ENCODE peak calls at places on chromosomes 7 and 10, in eight cellular contexts. H is right lobe of liver, Q is brain microvascular endothelial cell, G is PC-9, R is A549, N is H9, B is adrenal gland, E is prostate gland. T is an unnamed sample.

GRCh38 chr7:27329917-27330316 is 87.3 kb downstream of the EVX1 start:
- DNase-seq in Q (no peak), G (no peak), H (no peak), B (no peak), N (no peak), R (peak), E (no peak), T (no peak)

GRCh38 chr7:135855836-135856235 is 107.2 kb upstream of the FAM180A start:
- DNase-seq in B (no peak), R (no peak), E (no peak), H (no peak), G (no peak), Q (no peak), N (no peak), T (no peak)

GRCh38 chr10:95880704-95881103 is 27.1 kb upstream of the CC2D2B start:
- DNase-seq in R (no peak), G (no peak), B (no peak), H (no peak), E (no peak), Q (no peak), N (no peak), T (no peak)

GRCh38 chr7:95907337-95907736 is 135.0 kb downstream of the DYNC1I1 start:
- DNase-seq in E (no peak), G (no peak), B (no peak), H (no peak), N (no peak), Q (no peak), R (no peak), T (no peak)

GRCh38 chr7:118580743-118581382 is 356.4 kb downstream of the ANKRD7 start:
- DNase-seq in R (no peak), G (no peak), H (no peak), Q (no peak), E (no peak), N (no peak), B (no peak), T (no peak)

GRCh38 chr7:120344276-120344675 is 71.3 kb downstream of the KCND2 start:
- DNase-seq in R (no peak), Q (peak), G (no peak), N (no peak), H (no peak), B (no peak), E (no peak), T (no peak)

GRCh38 chr7:73567701-73568685 is 10.4 kb downstream of the TBL2 start:
- DNase-seq in G (no peak), R (no peak), H (no peak), B (no peak), E (no peak), Q (no peak), N (no peak), T (no peak)

GRCh38 chr7:130894146-130895005 is 160.4 kb upstream of the KLF14 start:
- DNase-seq in B (peak), N (no peak), R (peak), G (peak), E (no peak), H (peak), Q (no peak), T (no peak)

GRCh38 chr10:116753759-116754158 is 11.4 kb upstream of the HSPA12A start:
- DNase-seq in N (no peak), Q (peak), H (no peak), B (peak), G (no peak), E (no peak), R (no peak), T (peak)

GRCh38 chr7:92622680-92623079 is 32.5 kb upstream of the FAM133B start:
- DNase-seq in Q (no peak), B (no peak), G (no peak), E (no peak), R (no peak), N (no peak), H (no peak), T (no peak)

GRCh38 chr7:20152057-20152456 is 65.1 kb downstream of the MACC1 start:
- DNase-seq in B (no peak), H (no peak), G (no peak), N (no peak), Q (no peak), E (no peak), R (no peak), T (no peak)

GRCh38 chr10:130371156-130371555 is 235.0 kb downstream of the GLRX3 start:
- DNase-seq in B (no peak), N (no peak), Q (no peak), R (no peak), G (no peak), H (no peak), E (no peak), T (no peak)

GRCh38 chr10:42454313-42454712 is 184.1 kb downstream of the ZNF33B start:
- DNase-seq in N (no peak), H (no peak), Q (no peak), R (no peak), G (no peak), E (no peak), B (no peak), T (no peak)

GRCh38 chr7:157558875-157559595 is 222.2 kb downstream of the DNAJB6 start:
- DNase-seq in B (no peak), H (no peak), G (no peak), E (no peak), Q (no peak), N (no peak), R (no peak), T (peak)

GRCh38 chr7:157208758-157209413 is 70.2 kb downstream of the UBE3C start:
- DNase-seq in Q (no peak), N (no peak), B (no peak), E (no peak), R (no peak), G (no peak), H (no peak), T (no peak)

GRCh38 chr7:81767883-81768282 is 2.0 kb downstream of the HGF start:
- DNase-seq in N (no peak), G (no peak), Q (no peak), H (no peak), B (no peak), E (no peak), R (no peak), T (peak)

GRCh38 chr7:80722596-80723141 is 84.2 kb downstream of the CD36 start:
- DNase-seq in B (no peak), H (no peak), G (peak), R (peak), N (peak), E (no peak), Q (peak), T (peak)

GRCh38 chr10:72274730-72275350 is 1.1 kb downstream of the DDIT4 start:
- DNase-seq in R (peak), N (peak), H (peak), E (peak), G (peak), B (peak), Q (no peak), T (peak)

GRCh38 chr10:35532141-35532540 is 73.0 kb upstream of the GJD4 start:
- DNase-seq in H (no peak), R (no peak), G (no peak), E (no peak), B (no peak), Q (no peak), N (no peak), T (no peak)

GRCh38 chr7:16695621-16696237 is 49.7 kb downstream of the BZW2 start:
- DNase-seq in B (peak), R (peak), H (no peak), G (peak), Q (peak), N (no peak), E (peak), T (no peak)

GRCh38 chr7:100694196-100694745 is at the start of gene GIGYF1:
- DNase-seq in G (peak), B (peak), R (peak), H (peak), E (peak), Q (no peak), N (peak), T (peak)

GRCh38 chr7:84105582-84105981 is 89.0 kb downstream of the SEMA3A start:
- DNase-seq in B (no peak), R (no peak), G (no peak), H (no peak), E (no peak), Q (no peak), N (no peak), T (no peak)

GRCh38 chr7:158731761-158732160 is 27.2 kb upstream of the NCAPG2 start:
- DNase-seq in E (no peak), N (no peak), H (no peak), R (no peak), G (no peak), Q (no peak), B (no peak), T (no peak)

GRCh38 chr7:129143724-129144094 is 798 bp upstream of the TSPAN33 start:
- DNase-seq in N (no peak), G (no peak), Q (no peak), B (no peak), E (no peak), R (no peak), H (no peak), T (no peak)

GRCh38 chr7:156034397-156034796 is 222.1 kb upstream of the SHH start:
- DNase-seq in R (no peak), E (no peak), Q (no peak), G (no peak), B (no peak), H (no peak), N (no peak), T (no peak)

GRCh38 chr10:113053881-113054280 is 103.8 kb downstream of the TCF7L2 start:
- DNase-seq in B (no peak), H (no peak), G (no peak), Q (no peak), N (peak), R (no peak), E (no peak), T (no peak)

GRCh38 chr7:27164381-27165088 is 802 bp downstream of the HOXA9 start:
- DNase-seq in Q (no peak), N (peak), H (no peak), R (no peak), E (peak), G (no peak), B (peak), T (peak)

GRCh38 chr10:110420401-110421193 is 77.1 kb upstream of the DUSP5 start:
- DNase-seq in R (no peak), Q (no peak), N (no peak), H (no peak), B (no peak), G (peak), E (no peak), T (no peak)

GRCh38 chr7:38542156-38542555 is 89.0 kb downstream of the AMPH start:
- DNase-seq in G (no peak), Q (no peak), N (no peak), E (no peak), B (no peak), R (no peak), H (no peak), T (no peak)

GRCh38 chr7:102146989-102147388 is 139.7 kb upstream of the SH2B2 start:
- DNase-seq in B (peak), N (no peak), E (no peak), Q (no peak), R (no peak), H (no peak), G (no peak), T (peak)

GRCh38 chr10:131819241-131820072 is 81.4 kb upstream of the PPP2R2D start:
- DNase-seq in B (no peak), Q (no peak), R (no peak), G (no peak), E (no peak), H (no peak), N (peak), T (peak)

DNA sequence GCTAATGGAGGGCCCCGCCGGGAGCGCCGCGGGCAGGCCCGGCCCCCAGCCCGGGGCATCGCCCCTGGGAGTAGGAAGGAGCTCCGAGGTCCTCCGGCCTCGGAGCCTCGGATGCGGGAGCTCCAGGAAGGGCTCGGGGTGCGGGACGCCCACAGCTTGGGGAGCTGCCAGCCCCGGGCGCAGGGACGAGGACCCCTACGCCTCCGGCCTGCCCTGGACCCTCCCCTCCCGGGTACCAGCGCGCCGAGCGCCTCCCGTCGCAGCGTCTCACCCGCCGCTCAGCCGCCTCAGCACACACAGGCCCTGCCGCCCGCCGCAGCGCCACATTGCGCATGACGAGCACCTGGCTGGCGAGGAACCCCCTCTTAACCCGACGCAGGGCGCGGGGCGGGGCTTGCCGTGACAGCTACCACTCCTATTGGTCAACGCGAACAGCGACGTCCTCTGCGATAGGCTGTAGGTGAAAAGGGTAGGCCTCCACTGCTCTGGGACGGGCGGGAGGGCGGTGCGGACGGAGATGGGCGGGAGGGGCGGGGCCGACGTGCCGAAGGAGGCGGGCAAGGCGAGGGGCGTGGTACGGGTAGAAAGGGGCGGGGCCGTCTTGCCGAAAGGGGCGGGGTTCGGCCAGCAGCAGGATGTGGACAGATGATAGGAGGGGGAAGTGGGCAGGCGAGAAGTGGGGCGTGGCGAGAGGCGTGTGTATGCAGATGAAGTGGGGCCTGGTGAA is at the start of gene PITRM1:
- DNase-seq in N (peak), Q (peak), G (peak), H (peak), E (peak), R (peak), B (peak), T (peak)
- TF ChIP-seq CTCF in N (no peak), Q (no peak), G (no peak), H (no peak), E (no peak), R (no peak), B (no peak), T (no peak)

GRCh38 chr7:30911133-30911532 is 520 bp upstream of the AQP1 start:
- DNase-seq in G (no peak), Q (no peak), B (no peak), H (no peak), N (no peak), E (no peak), R (no peak), T (no peak)
- H3K27ac ChIP-seq in G (no peak), Q (no peak), B (no peak), H (no peak), N (no peak), E (no peak), R (no peak), T (no peak)

GRCh38 chr7:65731129-65731528 is 141.7 kb upstream of the VKORC1L1 start:
- DNase-seq in E (no peak), H (no peak), Q (no peak), G (no peak), R (no peak), B (no peak), N (no peak), T (no peak)

DNA sequence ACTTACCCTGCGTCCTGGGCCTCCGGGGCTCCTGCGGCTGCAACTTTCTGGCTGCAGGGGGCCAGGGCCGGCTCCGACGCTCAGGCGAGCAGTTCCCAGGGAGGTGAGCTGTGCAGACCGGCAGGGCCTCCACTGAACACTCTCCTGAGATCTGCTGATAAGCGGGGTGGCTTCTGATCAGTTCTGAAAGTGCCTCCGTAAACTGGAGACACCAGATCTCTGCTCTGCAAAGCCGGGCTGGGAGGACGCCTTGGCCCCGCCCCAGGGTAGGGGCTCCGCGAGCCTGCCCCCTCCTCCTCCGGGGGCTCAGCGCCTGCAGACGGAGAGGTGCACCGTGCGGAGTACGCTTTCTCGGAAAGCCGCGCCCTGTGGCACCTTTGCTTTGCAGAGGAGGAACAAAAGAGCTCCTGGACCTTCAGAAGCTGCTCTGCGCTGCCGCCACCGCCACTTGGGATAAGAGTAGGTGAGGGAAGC is 141.3 kb upstream of the VKORC1L1 start:
- DNase-seq in Q (peak), R (no peak), B (no peak), G (no peak), H (no peak), E (peak), N (peak), T (no peak)
- TF ChIP-seq CTCF in Q (peak), R (no peak), B (no peak), G (no peak), H (no peak), E (no peak), N (peak), T (peak)

GRCh38 chr10:87654212-87654611 is 5.5 kb upstream of the PAPSS2 start:
- DNase-seq in N (no peak), H (no peak), Q (no peak), B (peak), R (no peak), E (no peak), G (no peak), T (no peak)

GRCh38 chr10:87658858-87659555 is 671 bp upstream of the PAPSS2 start:
- DNase-seq in N (peak), E (no peak), H (no peak), R (no peak), G (no peak), B (peak), Q (no peak), T (no peak)

GRCh38 chr10:87657370-87657769 is 2.3 kb upstream of the PAPSS2 start:
- DNase-seq in G (peak), B (peak), E (no peak), H (peak), Q (peak), R (no peak), N (no peak), T (peak)

GRCh38 chr10:87658383-87658795 is 1.3 kb upstream of the PAPSS2 start:
- DNase-seq in R (no peak), E (no peak), B (no peak), N (no peak), H (no peak), Q (no peak), G (no peak), T (no peak)

DNA sequence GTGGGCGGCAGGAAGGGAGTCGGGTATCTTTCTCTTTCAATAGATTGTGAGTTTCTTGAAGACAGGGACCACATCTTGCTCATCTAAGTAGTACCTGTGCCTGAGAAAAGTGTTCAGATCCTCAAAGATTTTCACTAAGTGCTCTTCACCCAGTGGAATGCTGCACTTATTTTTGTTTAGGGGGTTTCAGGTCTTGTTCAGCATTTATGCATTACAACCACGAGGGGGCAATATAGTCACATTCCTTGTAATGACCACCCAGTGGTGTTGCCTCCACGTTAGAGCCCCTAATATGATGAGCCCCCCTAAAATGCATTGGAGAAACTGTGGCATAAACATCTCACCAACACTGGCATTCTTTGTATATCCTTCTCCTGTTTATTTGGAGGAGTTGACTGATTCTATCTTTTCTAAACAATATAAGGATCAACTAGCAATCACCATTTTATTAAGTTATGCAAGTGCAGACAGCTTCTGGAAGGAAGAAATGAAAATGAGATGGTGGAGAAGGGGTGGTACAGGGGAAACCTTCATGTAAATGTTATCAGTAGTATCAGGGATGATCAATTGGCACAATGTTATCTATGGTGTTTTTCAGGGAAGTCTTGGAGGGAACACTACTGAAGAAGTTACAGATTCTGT is 3.1 kb upstream of the PAPSS2 start:
- DNase-seq in Q (no peak), R (peak), B (no peak), G (no peak), N (no peak), E (no peak), H (no peak), T (peak)
- H3K27ac ChIP-seq in Q (peak), R (peak), B (peak), G (no peak), N (no peak), E (no peak), H (peak), T (peak)

T was measured in osteoblast.